ENCODE peak calls at places on chromosomes 11 and 22, in ten cellular contexts. One of them, this sample, is unnamed.

GRCh38 chr11:43760902-43761301 is 80.4 kb downstream of the HSD17B12 start:
- DNase-seq in GM10248: no peak
- DNase-seq in PC-3: no peak
- DNase-seq in A549: no peak
- DNase-seq in left lung: no peak
- DNase-seq in HFF-Myc: no peak
- DNase-seq in CD4-positive, alpha-beta memory T cell: no peak
- DNase-seq in stimulated activated CD4-positive, alpha-beta T cell treated with anti-CD3 and anti-CD28 coated beads, TNF-alpha, amount 100 ng/mL, for 4 hours: no peak
- DNase-seq in activated T-helper 1 cell treated with anti-CD3 and anti-CD28 coated beads, Interleukin-2, amount 50 U/mL, for 16 hours: no peak
- DNase-seq in fibroblast of pulmonary artery: no peak
- DNase-seq in this sample: no peak

GRCh38 chr11:5291207-5291838 is 10.4 kb downstream of the OR51B4 start:
- DNase-seq in GM10248: peak; percentile 40
- DNase-seq in PC-3: peak; percentile 46
- DNase-seq in A549: peak; percentile 73
- DNase-seq in left lung: no peak
- DNase-seq in HFF-Myc: peak; percentile 20
- DNase-seq in CD4-positive, alpha-beta memory T cell: no peak
- DNase-seq in stimulated activated CD4-positive, alpha-beta T cell treated with anti-CD3 and anti-CD28 coated beads, TNF-alpha, amount 100 ng/mL, for 4 hours: no peak
- DNase-seq in activated T-helper 1 cell treated with anti-CD3 and anti-CD28 coated beads, Interleukin-2, amount 50 U/mL, for 16 hours: no peak
- DNase-seq in fibroblast of pulmonary artery: peak; percentile 63
- DNase-seq in this sample: peak; percentile 8

GRCh38 chr11:108224908-108225786 is 2.3 kb downstream of the ATM start:
- DNase-seq in GM10248: peak; percentile 39
- DNase-seq in PC-3: no peak
- DNase-seq in A549: no peak
- DNase-seq in left lung: no peak
- DNase-seq in HFF-Myc: no peak
- DNase-seq in CD4-positive, alpha-beta memory T cell: peak; percentile 71
- DNase-seq in stimulated activated CD4-positive, alpha-beta T cell treated with anti-CD3 and anti-CD28 coated beads, TNF-alpha, amount 100 ng/mL, for 4 hours: no peak
- DNase-seq in activated T-helper 1 cell treated with anti-CD3 and anti-CD28 coated beads, Interleukin-2, amount 50 U/mL, for 16 hours: no peak
- DNase-seq in fibroblast of pulmonary artery: no peak
- DNase-seq in this sample: no peak

GRCh38 chr22:17871726-17872458 is 97.6 kb upstream of the BID start:
- DNase-seq in GM10248: no peak
- DNase-seq in PC-3: no peak
- DNase-seq in A549: no peak
- DNase-seq in left lung: peak; percentile 63
- DNase-seq in HFF-Myc: no peak
- DNase-seq in CD4-positive, alpha-beta memory T cell: no peak
- DNase-seq in stimulated activated CD4-positive, alpha-beta T cell treated with anti-CD3 and anti-CD28 coated beads, TNF-alpha, amount 100 ng/mL, for 4 hours: no peak
- DNase-seq in activated T-helper 1 cell treated with anti-CD3 and anti-CD28 coated beads, Interleukin-2, amount 50 U/mL, for 16 hours: no peak
- DNase-seq in fibroblast of pulmonary artery: no peak
- DNase-seq in this sample: no peak

GRCh38 chr11:130890039-130890745 is 26.1 kb downstream of the SNX19 start:
- DNase-seq in GM10248: no peak
- DNase-seq in PC-3: no peak
- DNase-seq in A549: no peak
- DNase-seq in left lung: no peak
- DNase-seq in HFF-Myc: no peak
- DNase-seq in CD4-positive, alpha-beta memory T cell: no peak
- DNase-seq in stimulated activated CD4-positive, alpha-beta T cell treated with anti-CD3 and anti-CD28 coated beads, TNF-alpha, amount 100 ng/mL, for 4 hours: no peak
- DNase-seq in activated T-helper 1 cell treated with anti-CD3 and anti-CD28 coated beads, Interleukin-2, amount 50 U/mL, for 16 hours: no peak
- DNase-seq in fibroblast of pulmonary artery: no peak
- DNase-seq in this sample: no peak

GRCh38 chr22:46036558-46037408 is 59.8 kb upstream of the WNT7B start:
- DNase-seq in GM10248: no peak
- DNase-seq in PC-3: peak; percentile 57
- DNase-seq in A549: peak; percentile 69
- DNase-seq in left lung: no peak
- DNase-seq in HFF-Myc: no peak
- DNase-seq in CD4-positive, alpha-beta memory T cell: peak; percentile 65
- DNase-seq in stimulated activated CD4-positive, alpha-beta T cell treated with anti-CD3 and anti-CD28 coated beads, TNF-alpha, amount 100 ng/mL, for 4 hours: peak; percentile 42
- DNase-seq in activated T-helper 1 cell treated with anti-CD3 and anti-CD28 coated beads, Interleukin-2, amount 50 U/mL, for 16 hours: no peak
- DNase-seq in fibroblast of pulmonary artery: no peak
- DNase-seq in this sample: no peak

GRCh38 chr11:70608568-70609314 is 210.4 kb downstream of the CTTN start:
- DNase-seq in GM10248: no peak
- DNase-seq in PC-3: no peak
- DNase-seq in A549: no peak
- DNase-seq in left lung: peak; percentile 72
- DNase-seq in HFF-Myc: no peak
- DNase-seq in CD4-positive, alpha-beta memory T cell: no peak
- DNase-seq in stimulated activated CD4-positive, alpha-beta T cell treated with anti-CD3 and anti-CD28 coated beads, TNF-alpha, amount 100 ng/mL, for 4 hours: no peak
- DNase-seq in activated T-helper 1 cell treated with anti-CD3 and anti-CD28 coated beads, Interleukin-2, amount 50 U/mL, for 16 hours: no peak
- DNase-seq in fibroblast of pulmonary artery: peak; percentile 7
- DNase-seq in this sample: no peak

GRCh38 chr11:65524747-65525658 is at the start of gene SCYL1:
- DNase-seq in GM10248: peak; percentile 96
- DNase-seq in PC-3: peak; percentile 70
- DNase-seq in A549: peak; percentile 81
- DNase-seq in left lung: peak; percentile 95
- DNase-seq in HFF-Myc: peak; percentile 12
- DNase-seq in CD4-positive, alpha-beta memory T cell: peak; percentile 74
- DNase-seq in stimulated activated CD4-positive, alpha-beta T cell treated with anti-CD3 and anti-CD28 coated beads, TNF-alpha, amount 100 ng/mL, for 4 hours: peak; percentile 77
- DNase-seq in activated T-helper 1 cell treated with anti-CD3 and anti-CD28 coated beads, Interleukin-2, amount 50 U/mL, for 16 hours: peak; percentile 72
- DNase-seq in fibroblast of pulmonary artery: peak; percentile 83
- DNase-seq in this sample: peak; percentile 86

GRCh38 chr22:38205261-38206128 is 3.7 kb downstream of the MAFF start:
- DNase-seq in GM10248: no peak
- DNase-seq in PC-3: no peak
- DNase-seq in A549: no peak
- DNase-seq in left lung: peak; percentile 72
- DNase-seq in HFF-Myc: no peak
- DNase-seq in CD4-positive, alpha-beta memory T cell: no peak
- DNase-seq in stimulated activated CD4-positive, alpha-beta T cell treated with anti-CD3 and anti-CD28 coated beads, TNF-alpha, amount 100 ng/mL, for 4 hours: no peak
- DNase-seq in activated T-helper 1 cell treated with anti-CD3 and anti-CD28 coated beads, Interleukin-2, amount 50 U/mL, for 16 hours: no peak
- DNase-seq in fibroblast of pulmonary artery: peak; percentile 87
- DNase-seq in this sample: no peak

GRCh38 chr11:104275992-104276391 is 112.0 kb upstream of the PDGFD start:
- DNase-seq in GM10248: no peak
- DNase-seq in PC-3: peak; percentile 37
- DNase-seq in A549: peak; percentile 43
- DNase-seq in left lung: no peak
- DNase-seq in HFF-Myc: no peak
- DNase-seq in CD4-positive, alpha-beta memory T cell: no peak
- DNase-seq in stimulated activated CD4-positive, alpha-beta T cell treated with anti-CD3 and anti-CD28 coated beads, TNF-alpha, amount 100 ng/mL, for 4 hours: no peak
- DNase-seq in activated T-helper 1 cell treated with anti-CD3 and anti-CD28 coated beads, Interleukin-2, amount 50 U/mL, for 16 hours: no peak
- DNase-seq in fibroblast of pulmonary artery: peak; percentile 52
- DNase-seq in this sample: no peak